ENCODE peak calls at places on chromosome X, in five cellular contexts. One of them, this sample, is unnamed.

GRCh38 chrX:46929439-46930018 is 17.3 kb downstream of the JADE3 start:
- DNase-seq in cardiac muscle cell: peak; percentile 17
- DNase-seq in H9: no peak
- DNase-seq in tibial artery: no peak
- DNase-seq in hepatocyte: no peak
- DNase-seq in this sample: no peak

GRCh38 chrX:153651540-153652079 is 4.6 kb downstream of the DUSP9 start:
- DNase-seq in cardiac muscle cell: no peak
- DNase-seq in H9: peak; percentile 35
- DNase-seq in tibial artery: no peak
- DNase-seq in hepatocyte: no peak
- DNase-seq in this sample: no peak

GRCh38 chrX:141221611-141222010 is 20.7 kb downstream of the SPANXC start:
- DNase-seq in cardiac muscle cell: no peak
- DNase-seq in H9: no peak
- DNase-seq in tibial artery: no peak
- DNase-seq in hepatocyte: no peak
- DNase-seq in this sample: no peak

GRCh38 chrX:16278927-16279326 is 111.6 kb downstream of the MAGEB17 start:
- DNase-seq in cardiac muscle cell: no peak
- DNase-seq in H9: peak; percentile 74
- DNase-seq in tibial artery: no peak
- DNase-seq in hepatocyte: no peak
- DNase-seq in this sample: no peak

GRCh38 chrX:36978886-36979285 is 29.3 kb upstream of the FAM47C start:
- DNase-seq in cardiac muscle cell: peak; percentile 3
- DNase-seq in H9: no peak
- DNase-seq in tibial artery: no peak
- DNase-seq in hepatocyte: no peak
- DNase-seq in this sample: no peak

GRCh38 chrX:43349363-43349762 is 306.7 kb upstream of the MAOA start:
- DNase-seq in cardiac muscle cell: peak; percentile 28
- DNase-seq in H9: peak; percentile 76
- DNase-seq in tibial artery: no peak
- DNase-seq in hepatocyte: peak; percentile 46
- DNase-seq in this sample: no peak

GRCh38 chrX:71666240-71667223 is 814 bp upstream of the LOC101059915 start:
- DNase-seq in cardiac muscle cell: no peak
- DNase-seq in H9: no peak
- DNase-seq in tibial artery: no peak
- DNase-seq in hepatocyte: no peak
- DNase-seq in this sample: no peak

GRCh38 chrX:94454159-94454558 is 780.2 kb downstream of the FAM133A start:
- DNase-seq in cardiac muscle cell: no peak
- DNase-seq in H9: no peak
- DNase-seq in tibial artery: no peak
- DNase-seq in hepatocyte: no peak
- DNase-seq in this sample: no peak

GRCh38 chrX:114924846-114925245 is 92.6 kb downstream of the IL13RA2 start:
- DNase-seq in cardiac muscle cell: peak; percentile 81
- DNase-seq in H9: no peak
- DNase-seq in tibial artery: no peak
- DNase-seq in hepatocyte: peak; percentile 44
- DNase-seq in this sample: no peak

GRCh38 chrX:48761674-48762471 is at the start of gene GLOD5:
- DNase-seq in cardiac muscle cell: peak; percentile 10
- DNase-seq in H9: peak; percentile 85
- DNase-seq in tibial artery: no peak
- DNase-seq in hepatocyte: peak; percentile 72
- DNase-seq in this sample: peak; percentile 29

GRCh38 chrX:3545901-3546300 is 167.5 kb downstream of the PRKX start:
- DNase-seq in cardiac muscle cell: no peak
- DNase-seq in H9: no peak
- DNase-seq in tibial artery: no peak
- DNase-seq in hepatocyte: no peak
- DNase-seq in this sample: peak; percentile 29

GRCh38 chrX:42714981-42715688 is 62.8 kb downstream of the PPP1R2C start:
- DNase-seq in cardiac muscle cell: peak; percentile 13
- DNase-seq in H9: peak; percentile 89
- DNase-seq in tibial artery: peak; percentile 69
- DNase-seq in hepatocyte: peak; percentile 76
- DNase-seq in this sample: no peak

GRCh38 chrX:80747832-80748231 is 61.8 kb downstream of the BRWD3 start:
- DNase-seq in cardiac muscle cell: no peak
- DNase-seq in H9: no peak
- DNase-seq in tibial artery: no peak
- DNase-seq in hepatocyte: no peak
- DNase-seq in this sample: no peak

GRCh38 chrX:72021975-72022374 is 109.7 kb downstream of the RTL5 start:
- DNase-seq in cardiac muscle cell: no peak
- DNase-seq in H9: peak; percentile 42
- DNase-seq in tibial artery: no peak
- DNase-seq in hepatocyte: no peak
- DNase-seq in this sample: no peak

GRCh38 chrX:125202486-125203378 is 116.9 kb upstream of the TEX13C start:
- DNase-seq in cardiac muscle cell: no peak
- DNase-seq in H9: peak; percentile 25
- DNase-seq in tibial artery: no peak
- DNase-seq in hepatocyte: peak; percentile 5
- DNase-seq in this sample: no peak

GRCh38 chrX:7318661-7319060 is 170.7 kb upstream of the PUDP start:
- DNase-seq in cardiac muscle cell: no peak
- DNase-seq in H9: no peak
- DNase-seq in tibial artery: no peak
- DNase-seq in hepatocyte: no peak
- DNase-seq in this sample: no peak

GRCh38 chrX:114717921-114718320 is 134.0 kb downstream of the HTR2C start:
- DNase-seq in cardiac muscle cell: no peak
- DNase-seq in H9: peak; percentile 77
- DNase-seq in tibial artery: no peak
- DNase-seq in hepatocyte: peak; percentile 10
- DNase-seq in this sample: no peak

GRCh38 chrX:43968347-43968746 is 4.8 kb downstream of the NDP start:
- DNase-seq in cardiac muscle cell: no peak
- DNase-seq in H9: no peak
- DNase-seq in tibial artery: no peak
- DNase-seq in hepatocyte: no peak
- DNase-seq in this sample: no peak

GRCh38 chrX:55006827-55007621 is 6.9 kb downstream of the APEX2 start:
- DNase-seq in cardiac muscle cell: no peak
- DNase-seq in H9: no peak
- DNase-seq in tibial artery: no peak
- DNase-seq in hepatocyte: peak; percentile 9
- DNase-seq in this sample: no peak

GRCh38 chrX:67545772-67546495 is 2.1 kb downstream of the AR start:
- DNase-seq in cardiac muscle cell: no peak
- DNase-seq in H9: peak; percentile 34
- DNase-seq in tibial artery: peak; percentile 62
- DNase-seq in hepatocyte: peak; percentile 34
- DNase-seq in this sample: no peak

GRCh38 chrX:55007633-55008032 is 7.5 kb downstream of the APEX2 start:
- DNase-seq in cardiac muscle cell: peak; percentile 79
- DNase-seq in H9: no peak
- DNase-seq in tibial artery: no peak
- DNase-seq in hepatocyte: peak; percentile 75
- DNase-seq in this sample: no peak

GRCh38 chrX:1207496-1208025 is 4.9 kb downstream of the CRLF2 start:
- DNase-seq in cardiac muscle cell: no peak
- DNase-seq in H9: no peak
- DNase-seq in tibial artery: no peak
- DNase-seq in hepatocyte: no peak
- DNase-seq in this sample: no peak

GRCh38 chrX:133335027-133335426 is 80.3 kb downstream of the GPC4 start:
- DNase-seq in cardiac muscle cell: peak; percentile 36
- DNase-seq in H9: no peak
- DNase-seq in tibial artery: no peak
- DNase-seq in hepatocyte: peak; percentile 31
- DNase-seq in this sample: no peak

GRCh38 chrX:153902388-153902787 is 2.1 kb upstream of the AVPR2 start:
- DNase-seq in cardiac muscle cell: no peak
- DNase-seq in H9: no peak
- DNase-seq in tibial artery: no peak
- DNase-seq in hepatocyte: no peak
- DNase-seq in this sample: no peak

GRCh38 chrX:7372843-7373525 is 225.0 kb upstream of the PUDP start:
- DNase-seq in cardiac muscle cell: peak; percentile 7
- DNase-seq in H9: no peak
- DNase-seq in tibial artery: no peak
- DNase-seq in hepatocyte: no peak
- DNase-seq in this sample: peak; percentile 10

GRCh38 chrX:5425119-5425518 is 803.5 kb downstream of the NLGN4X start:
- DNase-seq in cardiac muscle cell: no peak
- DNase-seq in H9: no peak
- DNase-seq in tibial artery: no peak
- DNase-seq in hepatocyte: no peak
- DNase-seq in this sample: no peak

GRCh38 chrX:24380273-24381036 is 20.0 kb downstream of the SUPT20HL1 start:
- DNase-seq in cardiac muscle cell: peak; percentile 25
- DNase-seq in H9: no peak
- DNase-seq in tibial artery: no peak
- DNase-seq in hepatocyte: no peak
- DNase-seq in this sample: no peak

GRCh38 chrX:95427389-95427788 is 1257.3 kb upstream of the DIAPH2 start:
- DNase-seq in cardiac muscle cell: no peak
- DNase-seq in H9: no peak
- DNase-seq in tibial artery: no peak
- DNase-seq in hepatocyte: no peak
- DNase-seq in this sample: peak; percentile 10

GRCh38 chrX:25968920-25969319 is 169.2 kb upstream of the MAGEB18 start:
- DNase-seq in cardiac muscle cell: peak; percentile 64
- DNase-seq in H9: peak; percentile 64
- DNase-seq in tibial artery: no peak
- DNase-seq in hepatocyte: peak; percentile 27
- DNase-seq in this sample: no peak

GRCh38 chrX:12446342-12447075 is 308.2 kb downstream of the FRMPD4 start:
- DNase-seq in cardiac muscle cell: peak; percentile 74
- DNase-seq in H9: no peak
- DNase-seq in tibial artery: no peak
- DNase-seq in hepatocyte: no peak
- DNase-seq in this sample: peak; percentile 34

GRCh38 chrX:136186023-136186413 is 38.7 kb downstream of the FHL1 start:
- DNase-seq in cardiac muscle cell: no peak
- DNase-seq in H9: no peak
- DNase-seq in tibial artery: no peak
- DNase-seq in hepatocyte: no peak
- DNase-seq in this sample: no peak
- H3K27ac ChIP-seq in cardiac muscle cell: no peak overlapping the region
- H3K27ac ChIP-seq in H9: no peak overlapping the region
- H3K27ac ChIP-seq in tibial artery: peak overlapping the region; percentile 71
- H3K27ac ChIP-seq in hepatocyte: no peak overlapping the region
- H3K27ac ChIP-seq in this sample: no peak overlapping the region

GRCh38 chrX:30804462-30804861 is 84.6 kb downstream of the TAB3 start:
- DNase-seq in cardiac muscle cell: no peak
- DNase-seq in H9: no peak
- DNase-seq in tibial artery: no peak
- DNase-seq in hepatocyte: no peak
- DNase-seq in this sample: no peak
- H3K27ac ChIP-seq in cardiac muscle cell: no peak overlapping the region
- H3K27ac ChIP-seq in H9: no peak overlapping the region
- H3K27ac ChIP-seq in tibial artery: no peak overlapping the region
- H3K27ac ChIP-seq in hepatocyte: no peak overlapping the region
- H3K27ac ChIP-seq in this sample: no peak overlapping the region

GRCh38 chrX:13472975-13473665 is 96.3 kb upstream of the EGFL6 start:
- DNase-seq in cardiac muscle cell: peak; percentile 28
- DNase-seq in H9: no peak
- DNase-seq in tibial artery: no peak
- DNase-seq in hepatocyte: no peak
- DNase-seq in this sample: no peak

GRCh38 chrX:13470680-13470967 is 98.8 kb upstream of the EGFL6 start:
- DNase-seq in cardiac muscle cell: no peak
- DNase-seq in H9: no peak
- DNase-seq in tibial artery: no peak
- DNase-seq in hepatocyte: no peak
- DNase-seq in this sample: no peak

GRCh38 chrX:13471269-13471668 is 98.1 kb upstream of the EGFL6 start:
- DNase-seq in cardiac muscle cell: no peak
- DNase-seq in H9: peak; percentile 41
- DNase-seq in tibial artery: no peak
- DNase-seq in hepatocyte: no peak
- DNase-seq in this sample: no peak

GRCh38 chrX:13476384-13476783 is 93.0 kb upstream of the EGFL6 start:
- DNase-seq in cardiac muscle cell: no peak
- DNase-seq in H9: no peak
- DNase-seq in tibial artery: no peak
- DNase-seq in hepatocyte: no peak
- DNase-seq in this sample: no peak

DNA sequence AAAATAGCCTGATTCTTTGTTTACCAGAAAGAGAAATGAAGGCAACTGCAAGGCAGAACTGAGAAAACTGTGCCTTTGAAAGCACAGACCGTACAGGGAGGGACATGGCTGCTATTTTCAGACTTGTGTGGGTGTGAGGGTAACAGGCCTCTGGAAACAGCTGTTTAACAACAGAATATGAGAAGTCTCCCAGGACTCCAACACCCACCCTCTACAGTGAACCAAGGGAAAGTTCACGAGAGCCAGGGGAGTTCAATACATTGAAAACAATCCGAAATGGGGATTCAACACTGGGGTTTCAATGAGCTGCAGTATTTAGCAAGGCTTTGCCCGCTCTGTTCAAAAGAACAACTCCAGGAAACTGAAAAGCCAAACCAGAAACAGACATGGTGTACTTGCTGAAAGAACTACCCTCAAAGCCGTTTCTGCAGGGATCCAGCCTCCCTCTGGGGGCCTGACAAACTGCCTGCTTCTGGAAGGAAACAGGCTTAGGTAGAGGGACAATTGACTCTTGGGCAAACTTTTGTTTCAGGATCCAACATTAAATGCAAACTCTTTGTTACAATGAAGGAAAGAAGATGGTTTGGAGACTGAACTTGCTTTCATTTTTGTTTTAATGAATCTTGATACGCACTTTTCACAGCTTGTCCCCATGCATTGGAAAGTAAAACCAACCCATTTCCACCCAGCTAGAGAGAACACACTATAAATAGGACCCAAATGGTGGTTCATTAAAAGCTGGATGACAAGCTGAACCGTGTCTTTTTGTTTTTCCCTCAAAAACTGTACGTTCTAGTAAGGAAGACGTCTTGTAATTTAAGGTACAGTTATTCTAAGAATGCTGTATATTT is 95.5 kb upstream of the EGFL6 start:
- DNase-seq in cardiac muscle cell: peak; percentile 45
- DNase-seq in H9: no peak
- DNase-seq in tibial artery: no peak
- DNase-seq in hepatocyte: no peak
- DNase-seq in this sample: no peak
- H3K27ac ChIP-seq in cardiac muscle cell: no peak overlapping the region
- H3K27ac ChIP-seq in H9: no peak overlapping the region
- H3K27ac ChIP-seq in tibial artery: peak overlapping the region; percentile 70
- H3K27ac ChIP-seq in hepatocyte: peak overlapping the region; percentile 77
- H3K27ac ChIP-seq in this sample: no peak overlapping the region

DNA sequence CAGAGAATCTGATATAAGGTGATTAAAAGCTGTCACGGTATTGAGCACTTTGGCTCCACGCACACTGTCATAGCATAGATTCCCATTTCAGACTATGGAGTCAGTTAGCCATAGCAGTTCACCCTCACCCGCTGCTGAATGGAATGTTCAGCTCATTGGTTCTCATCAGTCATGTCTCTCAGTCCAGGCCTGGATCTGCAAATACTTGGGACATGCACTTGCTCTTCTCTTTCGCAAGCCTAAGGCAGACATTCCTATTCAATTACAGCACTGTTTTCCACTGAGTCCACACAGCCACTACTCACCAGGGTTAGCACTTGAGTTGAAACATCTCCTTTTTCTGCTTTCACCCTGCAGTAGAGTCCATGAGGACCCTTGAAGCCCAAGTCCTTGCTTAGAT is 30.6 kb upstream of the SCML1 start:
- DNase-seq in cardiac muscle cell: peak; percentile 45
- DNase-seq in H9: no peak
- DNase-seq in tibial artery: no peak
- DNase-seq in hepatocyte: peak; percentile 24
- DNase-seq in this sample: no peak
- H3K27ac ChIP-seq in cardiac muscle cell: no peak overlapping the region
- H3K27ac ChIP-seq in H9: no peak overlapping the region
- H3K27ac ChIP-seq in tibial artery: no peak overlapping the region
- H3K27ac ChIP-seq in hepatocyte: no peak overlapping the region
- H3K27ac ChIP-seq in this sample: peak overlapping the region; percentile 50

This sample was measured in epithelial cell of prostate.